ENCODE peak calls at places on chromosomes 2 and 18, in five cellular contexts. W is amniotic epithelial cell, A is HuH-7, D is fibroblast of pulmonary artery, F is immature natural killer cell. M is an unnamed sample.

GRCh38 chr2:214577769-214578168 is 166.9 kb downstream of the VWC2L start:
- DNase-seq in W (no peak), A (no peak), D (no peak), F (no peak), M (no peak)

GRCh38 chr18:62660741-62661140 is 54.6 kb upstream of the PHLPP1 start:
- DNase-seq in W (no peak), A (no peak), D (no peak), F (no peak), M (no peak)

GRCh38 chr2:200321780-200322534 is 15.5 kb downstream of the SPATS2L start:
- DNase-seq in W (peak), A (no peak), D (no peak), F (no peak), M (no peak)

GRCh38 chr2:38374978-38375377 is 2.1 kb downstream of the ATL2 start:
- DNase-seq in W (no peak), A (no peak), D (no peak), F (no peak), M (no peak)

GRCh38 chr2:42510191-42510929 is 16.6 kb upstream of the KCNG3 start:
- DNase-seq in W (peak), A (no peak), D (peak), F (no peak), M (no peak)

GRCh38 chr2:55137024-55137958 is 87.0 kb upstream of the RTN4 start:
- DNase-seq in W (no peak), A (no peak), D (no peak), F (no peak), M (no peak)

GRCh38 chr2:72145658-72146329 is 1.9 kb downstream of the CYP26B1 start:
- DNase-seq in W (no peak), A (no peak), D (no peak), F (no peak), M (no peak)

GRCh38 chr18:58227361-58227930 is 183.4 kb downstream of the NEDD4L start:
- DNase-seq in W (no peak), A (no peak), D (no peak), F (no peak), M (no peak)

GRCh38 chr18:46158498-46158897 is 54.3 kb downstream of the HAUS1 start:
- DNase-seq in W (no peak), A (no peak), D (no peak), F (no peak), M (no peak)

GRCh38 chr2:15560404-15560987 is 638 bp downstream of the NBAS start:
- DNase-seq in W (no peak), A (peak), D (peak), F (peak), M (peak)

GRCh38 chr2:189222440-189222839 is 42.9 kb upstream of the COL5A2 start:
- DNase-seq in W (peak), A (no peak), D (peak), F (no peak), M (no peak)

GRCh38 chr18:67010916-67011315 is 407.0 kb upstream of the CDH19 start:
- DNase-seq in W (no peak), A (no peak), D (peak), F (no peak), M (no peak)

GRCh38 chr2:72827999-72828646 is 2.3 kb upstream of the EXOC6B start:
- DNase-seq in W (peak), A (no peak), D (peak), F (no peak), M (no peak)

GRCh38 chr2:85761-86160 is 39.5 kb upstream of the FAM110C start:
- DNase-seq in W (no peak), A (no peak), D (no peak), F (no peak), M (no peak)